ENCODE peak calls at places on chromosomes 13 and 19, in four cellular contexts. O is WTC11, A is K562, N is HepG2. U is an unnamed sample.

GRCh38 chr13:27476943-27477681 is 26.7 kb upstream of the MTIF3 start:
- DNase-seq in N (peak), O (no peak), A (no peak), U (no peak)

GRCh38 chr19:18223860-18224524 is 2.2 kb downstream of the PDE4C start:
- DNase-seq in A (peak), O (peak), N (peak), U (no peak)

GRCh38 chr19:11239377-11240000 is at the start of gene ANGPTL8:
- DNase-seq in A (no peak), O (no peak), N (peak), U (no peak)

GRCh38 chr19:18346091-18346490 is 5.7 kb downstream of the PGPEP1 start:
- DNase-seq in A (no peak), O (peak), N (no peak), U (no peak)

GRCh38 chr19:13097331-13098258 is 5.1 kb downstream of the LYL1 start:
- DNase-seq in A (peak), N (no peak), O (no peak), U (no peak)

GRCh38 chr13:109345433-109345941 is 440.9 kb downstream of the IRS2 start:
- DNase-seq in N (no peak), A (no peak), O (no peak), U (no peak)

GRCh38 chr13:91576590-91576989 is 178.2 kb downstream of the GPC5 start:
- DNase-seq in O (peak), N (peak), A (peak), U (no peak)

GRCh38 chr19:6062274-6062673 is 48.0 kb downstream of the RFX2 start:
- DNase-seq in A (peak), O (no peak), N (no peak), U (no peak)

GRCh38 chr19:49988433-49988832 is 27.5 kb upstream of the SIGLEC11 start:
- DNase-seq in A (no peak), O (no peak), N (no peak), U (no peak)

GRCh38 chr13:53249236-53249635 is 220.6 kb downstream of the OLFM4 start:
- DNase-seq in N (no peak), O (no peak), A (no peak), U (no peak)

DNA sequence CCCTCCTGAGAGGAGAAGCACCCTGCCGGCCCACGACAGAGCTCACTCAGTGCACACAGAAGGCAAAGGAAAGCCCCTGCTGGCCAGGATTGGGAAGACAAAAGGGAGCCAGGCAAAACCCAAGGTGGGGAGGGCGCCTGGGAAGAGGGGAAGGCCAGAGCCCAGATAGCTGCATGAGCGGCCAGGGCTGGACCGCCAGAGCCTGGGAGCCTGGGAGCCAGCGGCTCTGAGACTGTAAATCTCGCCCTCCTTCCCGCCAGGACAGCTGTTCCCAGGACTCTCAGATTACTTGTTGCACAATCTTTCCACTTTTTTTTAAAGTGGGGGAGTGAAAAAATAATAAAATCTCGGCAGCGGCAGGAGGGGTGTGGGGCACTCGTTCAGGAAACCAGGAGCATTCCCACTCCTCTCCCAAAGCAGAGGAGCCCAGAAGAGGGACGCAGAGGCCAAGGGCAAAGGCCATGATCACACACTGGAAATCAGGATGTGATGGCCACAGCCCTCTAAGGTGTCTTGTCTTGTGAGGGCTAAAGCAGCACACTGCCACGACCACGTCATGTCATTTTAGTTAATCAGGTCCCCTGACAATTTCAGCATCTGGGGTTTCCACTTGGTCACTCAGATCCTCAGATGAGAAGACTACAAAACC is 19.6 kb upstream of the EPHX3 start:
- DNase-seq in A (peak), O (peak), N (peak), U (no peak)
- TF ChIP-seq ETV6 in A (no peak), O (no peak), N (no peak), U (no peak)

GRCh38 chr19:45770192-45771101 is 1.4 kb upstream of the SIX5 start:
- DNase-seq in N (peak), A (peak), O (peak), U (peak)

GRCh38 chr19:45768644-45769053 is 403 bp downstream of the SIX5 start:
- DNase-seq in O (peak), N (no peak), A (peak), U (no peak)

GRCh38 chr19:45769054-45769782 is at the start of gene SIX5:
- DNase-seq in O (peak), A (peak), N (peak), U (peak)

GRCh38 chr19:45771331-45771933 is 2.4 kb upstream of the SIX5 start:
- DNase-seq in O (peak), A (no peak), N (no peak), U (no peak)

GRCh38 chr19:45769821-45770191 is 754 bp upstream of the SIX5 start:
- DNase-seq in N (no peak), A (peak), O (peak), U (no peak)
- TF ChIP-seq ETV6 in N (no peak), A (no peak), O (no peak), U (no peak)

GRCh38 chr13:19957320-19958118 is 1.0 kb upstream of the ZMYM2 start:
- DNase-seq in A (no peak), O (peak), N (no peak), U (peak)
- TF ChIP-seq ETV6 in A (no peak), O (no peak), N (no peak), U (no peak)

GRCh38 chr19:4980087-4980486 is 11.2 kb downstream of the KDM4B start:
- DNase-seq in N (no peak), O (no peak), A (no peak), U (no peak)
- TF ChIP-seq ETV6 in N (no peak), O (no peak), A (no peak), U (no peak)

GRCh38 chr13:111904701-111905608 is 162.0 kb upstream of the SOX1 start:
- DNase-seq in A (peak), O (peak), N (no peak), U (no peak)
- TF ChIP-seq ETV6 in A (no peak), O (no peak), N (no peak), U (no peak)

GRCh38 chr13:21012211-21012610 is 49.2 kb downstream of the LATS2 start:
- DNase-seq in O (no peak), N (peak), A (no peak), U (no peak)

GRCh38 chr13:21014139-21014665 is 47.2 kb downstream of the LATS2 start:
- DNase-seq in O (no peak), N (no peak), A (no peak), U (no peak)

GRCh38 chr13:21013682-21014038 is 47.7 kb downstream of the LATS2 start:
- DNase-seq in N (no peak), O (no peak), A (no peak), U (no peak)

GRCh38 chr13:21014666-21015170 is 46.7 kb downstream of the LATS2 start:
- DNase-seq in A (no peak), N (peak), O (no peak), U (no peak)

DNA sequence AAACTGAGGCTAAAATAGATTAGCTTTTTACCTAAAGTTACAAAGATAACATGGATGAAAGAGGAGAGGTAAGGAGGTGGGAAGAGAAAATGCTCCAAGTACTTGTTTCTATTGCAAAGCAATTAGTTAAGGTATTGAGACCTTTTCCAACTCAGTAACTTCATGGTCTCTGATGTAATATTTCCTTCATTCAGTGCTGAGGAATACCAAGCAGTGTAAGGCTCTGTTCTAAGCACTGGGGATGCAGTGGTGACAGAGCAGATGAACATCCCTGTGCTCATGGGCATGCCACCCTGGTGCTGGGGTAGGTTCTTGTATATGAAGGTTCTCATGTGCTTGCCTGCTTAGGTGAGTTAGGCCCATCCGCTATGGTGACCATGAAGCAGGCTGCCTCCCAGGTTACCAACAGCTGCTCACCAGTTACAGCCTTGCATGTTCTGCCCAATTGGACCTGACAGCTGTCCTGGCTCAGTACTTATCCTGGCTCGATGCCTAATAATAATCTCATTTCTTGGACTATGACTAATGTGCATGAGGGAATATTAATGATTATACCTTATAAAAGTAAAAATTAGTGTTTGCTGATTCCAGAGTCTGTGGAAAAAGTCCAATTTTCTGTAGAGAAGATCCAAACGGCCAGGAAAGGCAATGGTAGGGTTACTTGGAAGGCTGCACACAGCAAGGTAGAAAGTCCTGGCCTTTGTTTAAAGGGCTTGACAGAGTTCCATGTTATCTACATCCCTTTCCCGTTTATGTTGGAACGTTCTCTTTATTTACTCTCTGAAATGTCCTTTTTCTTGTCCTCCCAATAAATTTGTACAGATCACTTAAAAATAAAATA is 48.3 kb downstream of the LATS2 start:
- DNase-seq in A (no peak), N (no peak), O (no peak), U (no peak)
- TF ChIP-seq ETV6 in A (no peak), N (no peak), O (no peak), U (no peak)

DNA sequence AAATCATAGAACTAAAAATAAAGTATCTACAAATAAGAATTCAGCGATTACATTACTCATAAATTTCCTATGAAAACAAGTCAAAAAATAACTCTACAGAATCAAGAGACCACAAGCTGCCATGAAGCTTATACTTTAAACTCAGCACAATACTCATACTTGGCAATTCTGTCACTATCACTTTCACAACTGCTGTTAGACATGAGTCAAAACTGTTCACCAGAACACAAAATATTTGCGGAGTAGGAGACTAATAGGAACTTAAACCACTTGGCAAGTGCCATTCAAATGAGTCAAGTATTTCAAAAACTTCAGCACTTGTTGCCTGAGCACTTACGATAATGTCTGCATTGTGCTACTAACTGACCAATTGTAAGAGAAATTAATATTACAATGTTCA is 387.8 kb upstream of the GPC6 start:
- DNase-seq in N (peak), O (no peak), A (no peak), U (no peak)
- TF ChIP-seq ETV6 in N (no peak), O (no peak), A (no peak), U (no peak)

U was measured in GM12878.